ENCODE peak calls at places on chromosomes 6 and 20, in six cellular contexts. D is GM04504; H is stimulated activated CD4-positive, alpha-beta T cell treated with anti-CD3 and anti-CD28 coated beads, Interleukin-4, amount 100 ng/mL, for 24 hours; A is AG10803; F is SK-N-MC; C is colonic mucosa. O is an unnamed sample.

GRCh38 chr20:10565191-10565921 is 108.4 kb downstream of the JAG1 start:
- DNase-seq in D (peak; percentile 64), H (no peak), A (peak; percentile 84), F (no peak), C (no peak), O (no peak)

GRCh38 chr6:121940728-121941127 is 458.7 kb upstream of the HSF2 start:
- DNase-seq in D (no peak), H (no peak), A (no peak), F (no peak), C (no peak), O (no peak)

GRCh38 chr20:38165089-38165965 is at the start of gene TGM2:
- DNase-seq in D (no peak), H (peak; percentile 33), A (peak; percentile 56), F (no peak), C (peak; percentile 75), O (peak; percentile 87)

GRCh38 chr6:159094444-159095252 is 49.9 kb upstream of the TAGAP start:
- DNase-seq in D (no peak), H (peak; percentile 76), A (no peak), F (no peak), C (no peak), O (no peak)

GRCh38 chr20:32674362-32674789 is 635 bp upstream of the C20orf203 start:
- DNase-seq in D (peak; percentile 6), H (peak; percentile 74), A (peak; percentile 55), F (no peak), C (peak; percentile 66), O (peak; percentile 56)

GRCh38 chr6:13952101-13952500 is 27.3 kb downstream of the RNF182 start:
- DNase-seq in D (no peak), H (no peak), A (no peak), F (no peak), C (no peak), O (no peak)

GRCh38 chr20:35657271-35657670 is 7.4 kb downstream of the CPNE1 start:
- DNase-seq in D (no peak), H (no peak), A (no peak), F (no peak), C (no peak), O (no peak)

GRCh38 chr6:147564556-147564955 is 56.1 kb downstream of the SAMD5 start:
- DNase-seq in D (no peak), H (no peak), A (no peak), F (no peak), C (no peak), O (no peak)

GRCh38 chr20:3890410-3890751 is 1.2 kb downstream of the PANK2 start:
- DNase-seq in D (no peak), H (no peak), A (peak; percentile 29), F (no peak), C (no peak), O (no peak)

GRCh38 chr6:42974919-42975505 is 4.0 kb downstream of the PEX6 start:
- DNase-seq in D (no peak), H (no peak), A (no peak), F (no peak), C (no peak), O (no peak)

GRCh38 chr20:19624221-19624620 is 133.8 kb upstream of the RIN2 start:
- DNase-seq in D (no peak), H (no peak), A (no peak), F (no peak), C (no peak), O (no peak)

GRCh38 chr20:8039048-8039447 is 19.5 kb upstream of the TMX4 start:
- DNase-seq in D (no peak), H (no peak), A (no peak), F (no peak), C (no peak), O (no peak)

GRCh38 chr6:122069933-122070332 is 329.5 kb upstream of the HSF2 start:
- DNase-seq in D (no peak), H (no peak), A (no peak), F (no peak), C (no peak), O (no peak)

GRCh38 chr6:135576055-135576454 is 78.5 kb upstream of the AHI1 start:
- DNase-seq in D (peak; percentile 55), H (no peak), A (peak; percentile 78), F (peak; percentile 70), C (no peak), O (no peak)

GRCh38 chr20:20441259-20441658 is 73.4 kb downstream of the INSM1 start:
- DNase-seq in D (no peak), H (no peak), A (no peak), F (no peak), C (peak; percentile 29), O (no peak)

GRCh38 chr20:63320616-63321147 is 27.7 kb downstream of the COL20A1 start:
- DNase-seq in D (no peak), H (no peak), A (no peak), F (no peak), C (no peak), O (no peak)

GRCh38 chr6:43990275-43990626 is 137.0 kb downstream of the MRPL14 start:
- DNase-seq in D (no peak), H (no peak), A (peak; percentile 49), F (no peak), C (peak; percentile 47), O (no peak)

GRCh38 chr6:43957273-43957672 is 170.0 kb downstream of the MRPL14 start:
- DNase-seq in D (no peak), H (no peak), A (no peak), F (no peak), C (no peak), O (no peak)

GRCh38 chr6:155130161-155130853 is 133.5 kb upstream of the CLDN20 start:
- DNase-seq in D (no peak), H (peak; percentile 40), A (no peak), F (no peak), C (no peak), O (no peak)

GRCh38 chr6:43943099-43943766 is 173.2 kb downstream of the VEGFA start:
- DNase-seq in D (no peak), H (no peak), A (no peak), F (no peak), C (no peak), O (no peak)

GRCh38 chr20:62651285-62652021 is 9.2 kb downstream of the SLCO4A1 start:
- DNase-seq in D (no peak), H (peak; percentile 72), A (peak; percentile 12), F (peak; percentile 85), C (peak; percentile 68), O (peak; percentile 88)

GRCh38 chr6:157787080-157787479 is 36.0 kb upstream of the SNX9 start:
- DNase-seq in D (no peak), H (no peak), A (no peak), F (no peak), C (peak; percentile 80), O (peak; percentile 66)

GRCh38 chr20:31712564-31713311 is 9.9 kb downstream of the BCL2L1 start:
- DNase-seq in D (peak; percentile 59), H (no peak), A (peak; percentile 89), F (no peak), C (peak; percentile 73), O (peak; percentile 92)

GRCh38 chr6:156167289-156168076 is 609.7 kb upstream of the ARID1B start:
- DNase-seq in D (no peak), H (no peak), A (peak; percentile 3), F (no peak), C (no peak), O (no peak)

GRCh38 chr20:58308680-58309527 is 611 bp upstream of the RAB22A start:
- DNase-seq in D (no peak), H (peak; percentile 62), A (peak; percentile 54), F (no peak), C (peak; percentile 73), O (no peak)

GRCh38 chr6:127459231-127459641 is at the start of gene KIAA0408:
- DNase-seq in D (no peak), H (no peak), A (peak; percentile 67), F (no peak), C (peak; percentile 33), O (peak; percentile 62)

GRCh38 chr6:43951756-43952675 is 175.2 kb downstream of the MRPL14 start:
- DNase-seq in D (no peak), H (no peak), A (no peak), F (no peak), C (no peak), O (no peak)

GRCh38 chr20:46400253-46400652 is 6.2 kb downstream of the ELMO2 start:
- DNase-seq in D (peak; percentile 40), H (no peak), A (peak; percentile 82), F (no peak), C (no peak), O (no peak)

GRCh38 chr20:63119451-63120285 is 96.3 kb downstream of the YTHDF1 start:
- DNase-seq in D (no peak), H (no peak), A (no peak), F (no peak), C (no peak), O (no peak)